ENCODE peak calls at places on chromosomes 4 and X, in five cellular contexts. L, C, P, H and D are unnamed samples.

GRCh38 chrX:40952855-40953254 is 132.4 kb upstream of the USP9X start:
- DNase-seq in H (no peak), C (no peak), P (no peak), L (no peak), D (no peak)

GRCh38 chr4:108116423-108117168 is 52.1 kb downstream of the LEF1 start:
- DNase-seq in L (peak; percentile 49), P (no peak), C (no peak), H (no peak), D (no peak)

GRCh38 chr4:35105486-35105885 is 1138.8 kb downstream of the ARAP2 start:
- DNase-seq in H (no peak), P (no peak), C (peak; percentile 14), L (no peak), D (peak; percentile 42)

GRCh38 chrX:153538424-153538823 is 21.0 kb downstream of the ATP2B3 start:
- DNase-seq in C (no peak), P (no peak), L (no peak), H (no peak), D (no peak)

GRCh38 chrX:145825896-145826295 is 8.3 kb downstream of the SLITRK2 start:
- DNase-seq in L (peak; percentile 1), C (peak; percentile 56), H (no peak), P (no peak), D (no peak)

GRCh38 chr4:40702800-40703151 is 47.0 kb upstream of the NSUN7 start:
- DNase-seq in H (no peak), P (no peak), C (no peak), L (no peak), D (no peak)

GRCh38 chr4:187663076-187663475 is 332.5 kb upstream of the ZFP42 start:
- DNase-seq in C (no peak), P (no peak), L (no peak), H (no peak), D (no peak)

GRCh38 chr4:156803056-156803455 is 168.5 kb downstream of the PDGFC start:
- DNase-seq in C (no peak), H (no peak), L (no peak), P (no peak), D (no peak)

GRCh38 chrX:19839770-19840254 is 47.6 kb downstream of the SH3KBP1 start:
- DNase-seq in H (peak; percentile 72), C (no peak), L (peak; percentile 74), P (no peak), D (no peak)

GRCh38 chrX:53133400-53133799 is 39.5 kb downstream of the KANTR start:
- DNase-seq in P (no peak), H (no peak), L (no peak), C (no peak), D (no peak)

GRCh38 chrX:132594129-132594528 is 105.3 kb upstream of the MBNL3 start:
- DNase-seq in L (no peak), H (no peak), P (no peak), C (no peak), D (no peak)

GRCh38 chr4:138915725-138916124 is 99.9 kb upstream of the NOCT start:
- DNase-seq in H (no peak), C (no peak), P (no peak), L (no peak), D (no peak)

GRCh38 chr4:1598206-1598605 is 85.9 kb downstream of the FAM53A start:
- DNase-seq in P (no peak), H (no peak), C (no peak), L (no peak), D (no peak)

GRCh38 chrX:13774696-13775095 is 40.1 kb downstream of the OFD1 start:
- DNase-seq in P (no peak), H (no peak), C (no peak), L (no peak), D (no peak)

GRCh38 chr4:152316969-152317368 is 218.9 kb downstream of the FBXW7 start:
- DNase-seq in C (no peak), P (no peak), H (no peak), L (no peak), D (no peak)

GRCh38 chrX:3317191-3317718 is 29.2 kb downstream of the MXRA5 start:
- DNase-seq in H (no peak), P (no peak), C (no peak), L (no peak), D (no peak)

GRCh38 chrX:68354869-68355628 is 78.2 kb downstream of the OPHN1 start:
- DNase-seq in L (no peak), H (no peak), C (no peak), P (no peak), D (no peak)

GRCh38 chr4:107255596-107255995 is 219.5 kb upstream of the DKK2 start:
- DNase-seq in C (no peak), P (no peak), L (no peak), H (no peak), D (no peak)

GRCh38 chr4:53043900-53044650 is 182.0 kb downstream of the RASL11B start:
- DNase-seq in P (no peak), L (no peak), C (no peak), H (no peak), D (no peak)

GRCh38 chrX:69808375-69808774 is 192.5 kb downstream of the EDA start:
- DNase-seq in C (no peak), L (no peak), H (no peak), P (no peak), D (no peak)

GRCh38 chr4:10701702-10702460 is 17.3 kb upstream of the CLNK start:
- DNase-seq in H (no peak), L (no peak), P (no peak), C (no peak), D (no peak)

GRCh38 chrX:2449135-2449886 is 51.5 kb downstream of the DHRSX start:
- DNase-seq in P (no peak), L (no peak), C (no peak), H (no peak), D (no peak)

GRCh38 chr4:59135248-59135802 is 2025.1 kb upstream of the IGFBP7 start:
- DNase-seq in C (no peak), L (no peak), P (no peak), H (no peak), D (no peak)

GRCh38 chr4:5863461-5864113 is 29.3 kb downstream of the CRMP1 start:
- DNase-seq in P (no peak), C (no peak), L (no peak), H (peak; percentile 57), D (no peak)

GRCh38 chr4:91325495-91325894 is 978.3 kb upstream of the GRID2 start:
- DNase-seq in H (peak; percentile 1), L (no peak), C (no peak), P (no peak), D (no peak)

GRCh38 chr4:128524311-128524710 is 236.7 kb upstream of the PGRMC2 start:
- DNase-seq in L (no peak), H (peak; percentile 53), P (no peak), C (no peak), D (peak; percentile 55)

GRCh38 chr4:128527356-128527755 is 239.7 kb upstream of the PGRMC2 start:
- DNase-seq in C (no peak), L (no peak), H (no peak), P (no peak), D (no peak)

GRCh38 chr4:128528177-128528576 is 240.6 kb upstream of the PGRMC2 start:
- DNase-seq in C (no peak), P (no peak), L (no peak), H (no peak), D (no peak)

GRCh38 chr4:128525387-128525786 is 237.8 kb upstream of the PGRMC2 start:
- DNase-seq in L (no peak), C (no peak), P (no peak), H (no peak), D (no peak)

DNA sequence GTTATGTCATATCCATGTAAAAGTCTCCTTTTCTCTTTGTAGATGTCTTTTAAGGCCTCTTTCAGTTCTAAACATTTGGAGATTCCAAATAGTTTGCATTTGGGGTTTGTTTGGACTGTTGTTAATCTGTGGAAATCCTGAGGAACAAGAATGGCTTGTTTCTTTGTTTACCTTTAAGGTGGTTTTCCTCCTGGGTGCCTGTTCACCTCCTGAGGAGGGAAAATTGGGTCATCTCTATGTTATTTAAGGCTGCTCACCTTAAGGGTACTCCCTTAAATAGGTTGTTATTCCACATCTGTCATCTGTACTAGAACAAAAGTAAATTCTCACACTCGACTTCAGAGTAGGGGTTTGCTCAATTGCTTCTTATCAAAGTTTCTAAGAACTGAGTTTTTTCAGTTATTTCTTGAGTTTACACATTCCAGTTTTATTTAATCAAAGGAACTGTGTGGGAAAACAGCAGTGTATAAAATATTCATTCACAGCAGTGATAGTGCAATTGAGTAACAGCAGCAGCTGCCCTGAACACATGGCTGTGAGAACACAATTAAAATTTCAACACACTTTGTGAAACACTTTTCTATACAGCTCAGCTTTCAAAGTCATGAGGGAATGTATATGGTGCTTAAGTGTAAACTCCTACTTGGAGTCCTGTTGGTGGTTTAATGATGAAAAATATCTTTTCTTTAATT is 238.5 kb upstream of the PGRMC2 start:
- DNase-seq in C (no peak), H (no peak), L (no peak), P (no peak), D (no peak)
- H3K4me1 ChIP-seq in C (peaks cover 7% of the 10 kb centered on the region), H (peaks cover 33% of the 10 kb centered on the region), L (no peaks in the 10 kb centered on the region), P (peaks cover 8% of the 10 kb centered on the region), D (peaks cover 4% of the 10 kb centered on the region)

GRCh38 chrX:39850209-39850608 is 247.5 kb downstream of the BCOR start:
- DNase-seq in H (no peak), C (no peak), P (no peak), L (no peak), D (no peak)
- TF ChIP-seq CTCF in H (no peak), C (no peak), P (no peak), L (no peak), D (no peak)

GRCh38 chr4:98659106-98659592 is 738 bp upstream of the TSPAN5 start:
- DNase-seq in H (no peak), L (no peak), P (no peak), C (peak; percentile 22), D (no peak)

GRCh38 chr4:98656443-98656842 is 2.0 kb downstream of the TSPAN5 start:
- DNase-seq in L (no peak), H (no peak), P (no peak), C (no peak), D (no peak)

GRCh38 chr4:98658287-98659105 is at the start of gene TSPAN5:
- DNase-seq in L (peak; percentile 3), H (peak; percentile 64), P (no peak), C (peak; percentile 93), D (peak; percentile 71)

GRCh38 chr4:98659741-98660507 is 1.5 kb upstream of the TSPAN5 start:
- DNase-seq in L (no peak), H (no peak), P (no peak), C (no peak), D (no peak)

DNA sequence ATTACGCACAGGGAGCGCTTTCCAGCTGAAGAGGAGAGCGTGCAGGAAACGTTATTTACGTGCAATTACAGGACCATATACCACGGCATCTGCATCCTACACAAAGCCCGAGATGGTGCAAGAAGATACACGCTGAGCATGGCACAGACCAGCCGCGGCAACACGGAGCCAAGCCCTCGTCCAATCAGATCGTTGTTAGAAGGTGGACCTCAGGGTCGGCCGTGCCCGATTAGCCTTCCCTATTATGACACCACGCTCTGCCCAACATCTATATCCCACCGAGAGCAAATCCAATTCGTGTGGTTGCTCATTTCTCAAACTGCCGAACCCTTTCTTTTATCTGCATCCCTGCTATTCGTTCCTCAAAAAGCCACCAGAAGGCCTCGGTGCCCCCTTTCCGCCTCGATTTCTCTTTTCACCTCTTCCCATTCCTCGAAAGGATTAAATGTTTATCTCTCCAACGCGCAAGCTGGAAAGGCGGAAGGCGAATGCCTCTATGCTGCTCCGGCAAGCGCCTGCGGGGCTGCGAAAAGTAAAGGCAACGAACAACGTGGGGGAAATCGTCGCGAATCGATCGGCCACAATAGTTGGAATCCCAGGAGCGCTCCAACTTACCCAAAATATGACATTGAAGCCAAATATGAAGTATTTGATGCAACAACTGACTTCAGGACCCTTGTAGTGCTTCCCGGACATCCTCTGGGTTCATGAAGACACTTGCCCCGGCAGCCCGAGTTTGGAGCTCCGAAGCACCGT is 702 bp downstream of the TSPAN5 start:
- DNase-seq in P (no peak), H (no peak), L (no peak), C (peak; percentile 65), D (no peak)
- H3K4me1 ChIP-seq in P (peaks cover 24% of the 10 kb centered on the region), H (peaks cover 63% of the 10 kb centered on the region), L (no peaks in the 10 kb centered on the region), C (peaks cover 20% of the 10 kb centered on the region), D (peaks cover 11% of the 10 kb centered on the region)

GRCh38 chr4:37837446-37837845 is 11.0 kb downstream of the PGM2 start:
- DNase-seq in H (no peak), L (peak; percentile 35), P (no peak), C (no peak), D (no peak)
- TF ChIP-seq CTCF in H (no peak), L (no peak), P (no peak), C (no peak), D (no peak)